ENCODE peak calls at places on chromosomes 11 and 22, in eight cellular contexts. S is AG09309, M is HFF-Myc, E is astrocyte of the cerebellum, J is NCI-H2171 treated with DMSO at 0.1 percent for 48 hours, T is stromal cell of bone marrow, G is SJSA1, H is neuronal stem cell. A is an unnamed sample.

GRCh38 chr11:35761887-35762286 is 99.3 kb downstream of the TRIM44 start:
- DNase-seq in S (no peak), M (no peak), E (no peak), J (no peak), T (no peak), G (no peak), H (no peak), A (no peak)

GRCh38 chr11:43943931-43944751 is 1.7 kb downstream of the C11orf96 start:
- DNase-seq in S (no peak), M (no peak), E (no peak), J (peak), T (no peak), G (peak), H (no peak), A (no peak)

GRCh38 chr11:44833869-44834452 is 107.2 kb downstream of the TSPAN18 start:
- DNase-seq in S (no peak), M (no peak), E (no peak), J (no peak), T (no peak), G (no peak), H (peak), A (no peak)

GRCh38 chr11:1553808-1554594 is 18.1 kb downstream of the DUSP8 start:
- DNase-seq in S (no peak), M (no peak), E (no peak), J (no peak), T (no peak), G (no peak), H (no peak), A (no peak)

GRCh38 chr11:93532285-93532789 is 10.9 kb downstream of the SMCO4 start:
- DNase-seq in S (no peak), M (no peak), E (no peak), J (no peak), T (no peak), G (no peak), H (no peak), A (peak)

GRCh38 chr11:67698247-67698646 is 23.8 kb upstream of the ALDH3B2 start:
- DNase-seq in S (no peak), M (peak), E (no peak), J (no peak), T (no peak), G (no peak), H (no peak), A (peak)

GRCh38 chr11:116857316-116857715 is 19.9 kb upstream of the APOA1 start:
- DNase-seq in S (no peak), M (no peak), E (no peak), J (no peak), T (no peak), G (no peak), H (no peak), A (no peak)

GRCh38 chr11:63917685-63918523 is 940 bp upstream of the RCOR2 start:
- DNase-seq in S (no peak), M (no peak), E (no peak), J (peak), T (no peak), G (no peak), H (peak), A (peak)

GRCh38 chr11:91147885-91148284 is 925.0 kb upstream of the CHORDC1 start:
- DNase-seq in S (no peak), M (no peak), E (no peak), J (no peak), T (no peak), G (no peak), H (no peak), A (no peak)

GRCh38 chr11:41978951-41979350 is 519.5 kb upstream of the LRRC4C start:
- DNase-seq in S (no peak), M (no peak), E (no peak), J (no peak), T (no peak), G (no peak), H (no peak), A (no peak)

GRCh38 chr11:35571703-35572102 is 46.3 kb upstream of the PAMR1 start:
- DNase-seq in S (no peak), M (no peak), E (no peak), J (no peak), T (no peak), G (no peak), H (no peak), A (no peak)

GRCh38 chr11:47437746-47438418 is 11.1 kb downstream of the RAPSN start:
- DNase-seq in S (no peak), M (no peak), E (no peak), J (no peak), T (no peak), G (no peak), H (no peak), A (no peak)

GRCh38 chr11:22703040-22703439 is 36.6 kb downstream of the GAS2 start:
- DNase-seq in S (no peak), M (peak), E (peak), J (peak), T (peak), G (peak), H (no peak), A (peak)

GRCh38 chr11:47152126-47152952 is 24.3 kb downstream of the ARFGAP2 start:
- DNase-seq in S (no peak), M (no peak), E (no peak), J (no peak), T (no peak), G (no peak), H (no peak), A (peak)

GRCh38 chr11:9001736-9002135 is 2.1 kb downstream of the NRIP3 start:
- DNase-seq in S (peak), M (no peak), E (no peak), J (no peak), T (peak), G (peak), H (no peak), A (peak)

GRCh38 chr22:19289475-19290161 is 1.9 kb downstream of the CLTCL1 start:
- DNase-seq in S (peak), M (no peak), E (peak), J (no peak), T (no peak), G (peak), H (no peak), A (peak)

GRCh38 chr11:8090756-8091155 is 9.7 kb downstream of the TUB start:
- DNase-seq in S (no peak), M (no peak), E (no peak), J (peak), T (no peak), G (no peak), H (peak), A (peak)

GRCh38 chr22:45201678-45202332 is 38.1 kb downstream of the NUP50 start:
- DNase-seq in S (peak), M (no peak), E (peak), J (peak), T (no peak), G (peak), H (no peak), A (peak)

GRCh38 chr11:82462588-82462987 is 271.1 kb downstream of the FAM181B start:
- DNase-seq in S (no peak), M (no peak), E (no peak), J (no peak), T (no peak), G (no peak), H (no peak), A (no peak)

GRCh38 chr11:86355256-86355655 is 19.4 kb upstream of the CCDC81 start:
- DNase-seq in S (no peak), M (no peak), E (no peak), J (no peak), T (no peak), G (no peak), H (no peak), A (no peak)

GRCh38 chr11:46202149-46202548 is 75.3 kb upstream of the CREB3L1 start:
- DNase-seq in S (no peak), M (no peak), E (no peak), J (no peak), T (no peak), G (peak), H (no peak), A (no peak)

GRCh38 chr11:35905901-35906661 is 37.8 kb upstream of the LDLRAD3 start:
- DNase-seq in S (no peak), M (no peak), E (no peak), J (no peak), T (no peak), G (no peak), H (no peak), A (no peak)

GRCh38 chr11:33721291-33721840 is 14.9 kb downstream of the CD59 start:
- DNase-seq in S (no peak), M (no peak), E (no peak), J (peak), T (no peak), G (peak), H (no peak), A (peak)

GRCh38 chr11:108199446-108200321 is 22.8 kb downstream of the NPAT start:
- DNase-seq in S (peak), M (no peak), E (no peak), J (no peak), T (no peak), G (no peak), H (no peak), A (peak)

A was measured in mesenchymal stem cell.